ENCODE peak calls at places on chromosomes 5 and 9, in four cellular contexts. B is upper lobe of left lung, R is GM12878, S is A549. Q is an unnamed sample.

GRCh38 chr9:93299418-93300174 is 115.7 kb downstream of the WNK2 start:
- DNase-seq in B (no peak), R (no peak), S (no peak), Q (no peak)

GRCh38 chr9:114844766-114845165 is 38.9 kb upstream of the TNFSF15 start:
- DNase-seq in B (no peak), R (no peak), S (no peak), Q (no peak)

GRCh38 chr5:16497546-16497945 is 31.9 kb upstream of the ZNF622 start:
- DNase-seq in B (no peak), R (no peak), S (no peak), Q (no peak)

GRCh38 chr9:124583134-124583533 is 75.9 kb upstream of the NR5A1 start:
- DNase-seq in B (no peak), R (no peak), S (no peak), Q (no peak)

GRCh38 chr9:136551401-136552116 is 5.7 kb upstream of the NOTCH1 start:
- DNase-seq in B (peak; percentile 89), R (no peak), S (peak; percentile 58), Q (peak; percentile 65)

GRCh38 chr9:136055715-136056545 is 39.2 kb downstream of the NACC2 start:
- DNase-seq in B (no peak), R (no peak), S (no peak), Q (no peak)

GRCh38 chr5:112776301-112776856 is 38.7 kb downstream of the APC start:
- DNase-seq in B (no peak), R (no peak), S (no peak), Q (no peak)

GRCh38 chr5:91311168-91311696 is 71.9 kb downstream of the ARRDC3 start:
- DNase-seq in B (peak; percentile 40), R (no peak), S (no peak), Q (no peak)

GRCh38 chr9:118533850-118534249 is 829.6 kb downstream of the TLR4 start:
- DNase-seq in B (no peak), R (no peak), S (no peak), Q (no peak)

GRCh38 chr9:31582071-31582470 is 802.4 kb upstream of the ACO1 start:
- DNase-seq in B (no peak), R (no peak), S (no peak), Q (no peak)

GRCh38 chr9:105510024-105510423 is 47.9 kb upstream of the FKTN start:
- DNase-seq in B (no peak), R (peak; percentile 54), S (no peak), Q (no peak)

GRCh38 chr9:82180711-82181110 is 192.1 kb downstream of the SPATA31D1 start:
- DNase-seq in B (no peak), R (no peak), S (no peak), Q (no peak)

GRCh38 chr9:109232449-109232848 is 65.4 kb upstream of the FRRS1L start:
- DNase-seq in B (no peak), R (no peak), S (no peak), Q (no peak)

GRCh38 chr5:34517249-34517648 is 138.9 kb upstream of the RAI14 start:
- DNase-seq in B (no peak), R (no peak), S (peak; percentile 56), Q (no peak)

GRCh38 chr5:168427224-168427623 is 59.0 kb upstream of the RARS1 start:
- DNase-seq in B (no peak), R (no peak), S (no peak), Q (no peak)

GRCh38 chr5:33657804-33658435 is 217.2 kb downstream of the TARS1 start:
- DNase-seq in B (no peak), R (no peak), S (no peak), Q (no peak)

GRCh38 chr9:109993250-109993978 is 213.4 kb downstream of the PALM2AKAP2 start:
- DNase-seq in B (no peak), R (no peak), S (no peak), Q (no peak)

GRCh38 chr9:109319631-109320233 is 1.1 kb downstream of the EPB41L4B start:
- DNase-seq in B (no peak), R (no peak), S (no peak), Q (no peak)

GRCh38 chr5:88957000-88957399 is 74.0 kb upstream of the MEF2C start:
- DNase-seq in B (no peak), R (no peak), S (no peak), Q (no peak)

GRCh38 chr9:130689937-130690700 is 3.5 kb upstream of the EXOSC2 start:
- DNase-seq in B (peak; percentile 75), R (peak; percentile 53), S (peak; percentile 95), Q (peak; percentile 42)

GRCh38 chr5:10276691-10277090 is 26.6 kb downstream of the CCT5 start:
- DNase-seq in B (no peak), R (no peak), S (no peak), Q (no peak)

GRCh38 chr5:113179156-113179555 is 202.6 kb downstream of the DCP2 start:
- DNase-seq in B (no peak), R (no peak), S (no peak), Q (no peak)

GRCh38 chr5:113806250-113806649 is 292.8 kb downstream of the YTHDC2 start:
- DNase-seq in B (no peak), R (no peak), S (no peak), Q (no peak)

GRCh38 chr5:179354305-179354882 is 9.1 kb upstream of the ADAMTS2 start:
- DNase-seq in B (no peak), R (no peak), S (no peak), Q (no peak)

GRCh38 chr9:14565352-14565956 is 127.8 kb downstream of the ZDHHC21 start:
- DNase-seq in B (no peak), R (peak; percentile 9), S (no peak), Q (no peak)

DNA sequence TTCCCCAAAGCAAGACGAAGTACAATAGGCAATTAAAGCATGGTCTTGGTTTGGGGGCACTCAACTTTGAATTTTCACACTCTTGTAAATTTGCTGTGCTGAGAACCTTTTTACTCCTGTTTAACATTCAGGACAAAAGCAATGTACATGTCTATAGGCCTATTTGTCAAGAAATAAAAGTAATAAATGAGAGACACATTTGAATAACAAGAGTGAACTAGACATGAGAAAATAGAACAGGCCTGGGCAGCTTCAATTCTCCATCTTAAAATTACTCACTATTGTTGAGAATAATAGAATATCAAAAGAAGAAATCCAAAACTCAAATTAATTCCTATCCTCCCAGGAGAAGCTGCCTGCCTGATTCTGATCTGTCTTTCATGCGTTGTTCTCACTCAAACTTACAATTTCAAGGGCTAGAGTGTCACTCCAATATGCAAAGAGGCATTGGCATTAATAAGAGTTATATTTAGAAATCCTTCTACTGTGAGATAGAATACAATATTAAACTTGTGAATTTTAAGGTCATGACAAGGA is 192.9 kb upstream of the CCNG1 start:
- DNase-seq in B (no peak), R (no peak), S (no peak), Q (no peak)
- TF ChIP-seq EP300 in B (no peak), R (no peak), S (no peak), Q (no peak)

GRCh38 chr5:82290908-82291307 is 12.8 kb upstream of the RPS23 start:
- DNase-seq in B (no peak), R (no peak), S (no peak), Q (no peak)
- H3K27ac ChIP-seq in B (no peak overlapping the region), R (no peak overlapping the region), S (no peak overlapping the region), Q (no peak overlapping the region)

GRCh38 chr5:93057311-93057710 is 523.7 kb downstream of the NR2F1-AS1 start:
- DNase-seq in B (no peak), R (no peak), S (no peak), Q (no peak)

GRCh38 chr5:93055556-93055955 is 525.5 kb downstream of the NR2F1-AS1 start:
- DNase-seq in B (no peak), R (no peak), S (no peak), Q (no peak)

GRCh38 chr5:93055971-93056370 is 525.0 kb downstream of the NR2F1-AS1 start:
- DNase-seq in B (no peak), R (no peak), S (no peak), Q (no peak)

GRCh38 chr5:93054424-93055165 is 526.4 kb downstream of the NR2F1-AS1 start:
- DNase-seq in B (no peak), R (no peak), S (no peak), Q (no peak)

GRCh38 chr5:93053825-93054224 is 527.2 kb downstream of the NR2F1-AS1 start:
- DNase-seq in B (no peak), R (no peak), S (peak; percentile 47), Q (no peak)
- TF ChIP-seq EP300 in B (no peak), R (no peak), S (peak; percentile 17), Q (no peak)

GRCh38 chr5:149206524-149207141 is 65.0 kb upstream of the AFAP1L1 start:
- DNase-seq in B (no peak), R (no peak), S (no peak), Q (no peak)

GRCh38 chr5:149202910-149203451 is 61.7 kb downstream of the ABLIM3 start:
- DNase-seq in B (no peak), R (no peak), S (no peak), Q (no peak)

GRCh38 chr5:149203896-149204544 is 62.7 kb downstream of the ABLIM3 start:
- DNase-seq in B (no peak), R (no peak), S (peak; percentile 18), Q (no peak)

GRCh38 chr5:149207821-149208220 is 63.8 kb upstream of the AFAP1L1 start:
- DNase-seq in B (no peak), R (no peak), S (no peak), Q (no peak)

GRCh38 chr5:149205625-149206523 is 64.6 kb downstream of the ABLIM3 start:
- DNase-seq in B (no peak), R (no peak), S (no peak), Q (peak; percentile 38)
- H3K27ac ChIP-seq in B (peak overlapping the region; percentile 43), R (no peak overlapping the region), S (no peak overlapping the region), Q (no peak overlapping the region)

GRCh38 chr5:53679261-53679660 is 118.8 kb downstream of the NDUFS4 start:
- DNase-seq in B (no peak), R (no peak), S (peak; percentile 30), Q (no peak)

GRCh38 chr5:53681079-53681478 is 120.6 kb downstream of the NDUFS4 start:
- DNase-seq in B (no peak), R (no peak), S (no peak), Q (no peak)

GRCh38 chr5:53674114-53674513 is 113.7 kb downstream of the NDUFS4 start:
- DNase-seq in B (no peak), R (no peak), S (no peak), Q (no peak)

GRCh38 chr5:53677632-53678031 is 117.2 kb downstream of the NDUFS4 start:
- DNase-seq in B (no peak), R (no peak), S (no peak), Q (no peak)
- TF ChIP-seq EP300 in B (no peak), R (no peak), S (no peak), Q (no peak)

GRCh38 chr5:133051117-133051546 is 681 bp upstream of the HSPA4 start:
- DNase-seq in B (no peak), R (no peak), S (no peak), Q (peak; percentile 10)

GRCh38 chr5:133047404-133047803 is 4.4 kb upstream of the HSPA4 start:
- DNase-seq in B (no peak), R (no peak), S (no peak), Q (no peak)

GRCh38 chr5:133049726-133050048 is 2.1 kb upstream of the HSPA4 start:
- DNase-seq in B (no peak), R (no peak), S (peak; percentile 49), Q (no peak)

GRCh38 chr5:133050500-133050899 is 1.3 kb upstream of the HSPA4 start:
- DNase-seq in B (no peak), R (no peak), S (no peak), Q (no peak)

GRCh38 chr5:133048993-133049725 is 2.7 kb upstream of the HSPA4 start:
- DNase-seq in B (no peak), R (no peak), S (no peak), Q (no peak)
- H3K27ac ChIP-seq in B (peak overlapping the region; percentile 64), R (no peak overlapping the region), S (peak overlapping the region; percentile 18), Q (no peak overlapping the region)

Q was measured in tibial nerve.